ENCODE peak calls at places on chromosomes 12 and 14, in six cellular contexts. I, E, Z, T, K and M are unnamed samples.

GRCh38 chr14:90597961-90598360 is 201.1 kb downstream of the CALM1 start:
- DNase-seq in I (no peak), T (no peak), E (no peak), Z (no peak), K (no peak), M (no peak)

GRCh38 chr14:36254020-36254614 is 66.3 kb downstream of the MBIP start:
- DNase-seq in K (peak), E (peak), T (peak), Z (no peak), I (peak), M (peak)

GRCh38 chr12:48936379-48936979 is 11.2 kb upstream of the FKBP11 start:
- DNase-seq in Z (peak), E (peak), T (peak), I (peak), K (peak), M (peak)

GRCh38 chr14:75993567-75994041 is 8.0 kb downstream of the IFT43 start:
- DNase-seq in I (no peak), Z (no peak), E (no peak), T (no peak), K (no peak), M (no peak)

GRCh38 chr12:32558941-32559340 is 120.2 kb upstream of the DNM1L start:
- DNase-seq in Z (no peak), E (no peak), K (no peak), I (peak), T (no peak), M (peak)

GRCh38 chr12:5026342-5026938 is 17.2 kb upstream of the KCNA5 start:
- DNase-seq in K (no peak), T (no peak), I (no peak), E (no peak), Z (no peak), M (no peak)

GRCh38 chr12:86697916-86698315 is 441.7 kb upstream of the MGAT4C start:
- DNase-seq in Z (no peak), K (no peak), E (no peak), I (no peak), T (no peak), M (no peak)

GRCh38 chr12:12398026-12398859 is 41.4 kb downstream of the BORCS5 start:
- DNase-seq in I (peak), E (no peak), K (peak), Z (no peak), T (no peak), M (peak)

GRCh38 chr12:48017496-48017895 is 13.2 kb upstream of the COL2A1 start:
- DNase-seq in Z (no peak), T (no peak), E (no peak), K (no peak), I (no peak), M (no peak)

GRCh38 chr12:116406529-116406928 is 129.0 kb upstream of the MED13L start:
- DNase-seq in K (peak), I (peak), Z (no peak), T (peak), E (peak), M (peak)

GRCh38 chr14:65281991-65282908 is 130.3 kb upstream of the FUT8 start:
- DNase-seq in Z (peak), I (peak), K (peak), T (peak), E (peak), M (peak)

GRCh38 chr12:127245437-127245836 is 1021.5 kb upstream of the TMEM132C start:
- DNase-seq in I (peak), E (no peak), T (no peak), Z (no peak), K (no peak), M (no peak)

GRCh38 chr14:56592746-56593544 is 13.3 kb downstream of the TMEM260 start:
- DNase-seq in E (no peak), I (no peak), K (no peak), Z (no peak), T (no peak), M (no peak)

GRCh38 chr12:99381992-99382391 is 265.6 kb upstream of the GARIN6 start:
- DNase-seq in K (peak), T (no peak), I (no peak), E (no peak), Z (no peak), M (no peak)

GRCh38 chr12:40325349-40325960 is 100.7 kb downstream of the LRRK2 start:
- DNase-seq in K (peak), T (no peak), Z (no peak), I (peak), E (peak), M (peak)

GRCh38 chr14:95885866-95886265 is 9.2 kb downstream of the TUNAR start:
- DNase-seq in T (no peak), I (no peak), Z (no peak), K (no peak), E (no peak), M (no peak)

GRCh38 chr12:118050972-118051910 is 9.7 kb downstream of the WSB2 start:
- DNase-seq in Z (no peak), K (no peak), T (no peak), E (no peak), I (no peak), M (peak)

DNA sequence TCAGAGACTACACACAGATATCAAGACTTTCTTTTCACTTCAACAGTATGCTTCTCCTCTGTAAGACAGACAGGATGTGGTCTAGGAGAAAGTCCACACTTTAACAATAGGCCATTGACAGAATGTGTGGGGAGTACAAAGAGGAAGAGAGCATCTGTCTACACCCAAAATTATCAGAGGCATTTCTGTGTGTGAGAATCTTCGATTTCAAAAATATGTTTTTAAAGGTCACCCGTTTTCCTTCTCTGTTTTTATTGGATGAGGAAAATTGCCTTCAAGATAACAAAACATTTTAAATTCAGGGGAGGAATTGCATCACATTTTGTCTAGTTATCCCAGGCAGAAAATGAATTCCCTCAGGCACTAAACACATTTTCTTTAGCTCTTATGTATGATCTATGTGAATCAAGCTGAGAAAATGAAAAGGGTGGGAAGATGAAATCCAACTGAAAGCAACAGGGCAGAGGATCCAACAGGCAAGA is 16.4 kb downstream of the NAV3 start:
- DNase-seq in I (peak), K (no peak), E (no peak), Z (no peak), T (no peak), M (peak)
- H2AFZ ChIP-seq in I (no peak), K (no peak), E (no peak), Z (peak), T (no peak), M (no peak)

GRCh38 chr12:119994892-119995658 is 6.0 kb downstream of the BICDL1 start:
- DNase-seq in T (no peak), Z (no peak), E (no peak), I (no peak), K (no peak), M (no peak)
- H2BK120ac ChIP-seq in T (no peak), Z (no peak), E (no peak), I (no peak), K (no peak), M (no peak)

DNA sequence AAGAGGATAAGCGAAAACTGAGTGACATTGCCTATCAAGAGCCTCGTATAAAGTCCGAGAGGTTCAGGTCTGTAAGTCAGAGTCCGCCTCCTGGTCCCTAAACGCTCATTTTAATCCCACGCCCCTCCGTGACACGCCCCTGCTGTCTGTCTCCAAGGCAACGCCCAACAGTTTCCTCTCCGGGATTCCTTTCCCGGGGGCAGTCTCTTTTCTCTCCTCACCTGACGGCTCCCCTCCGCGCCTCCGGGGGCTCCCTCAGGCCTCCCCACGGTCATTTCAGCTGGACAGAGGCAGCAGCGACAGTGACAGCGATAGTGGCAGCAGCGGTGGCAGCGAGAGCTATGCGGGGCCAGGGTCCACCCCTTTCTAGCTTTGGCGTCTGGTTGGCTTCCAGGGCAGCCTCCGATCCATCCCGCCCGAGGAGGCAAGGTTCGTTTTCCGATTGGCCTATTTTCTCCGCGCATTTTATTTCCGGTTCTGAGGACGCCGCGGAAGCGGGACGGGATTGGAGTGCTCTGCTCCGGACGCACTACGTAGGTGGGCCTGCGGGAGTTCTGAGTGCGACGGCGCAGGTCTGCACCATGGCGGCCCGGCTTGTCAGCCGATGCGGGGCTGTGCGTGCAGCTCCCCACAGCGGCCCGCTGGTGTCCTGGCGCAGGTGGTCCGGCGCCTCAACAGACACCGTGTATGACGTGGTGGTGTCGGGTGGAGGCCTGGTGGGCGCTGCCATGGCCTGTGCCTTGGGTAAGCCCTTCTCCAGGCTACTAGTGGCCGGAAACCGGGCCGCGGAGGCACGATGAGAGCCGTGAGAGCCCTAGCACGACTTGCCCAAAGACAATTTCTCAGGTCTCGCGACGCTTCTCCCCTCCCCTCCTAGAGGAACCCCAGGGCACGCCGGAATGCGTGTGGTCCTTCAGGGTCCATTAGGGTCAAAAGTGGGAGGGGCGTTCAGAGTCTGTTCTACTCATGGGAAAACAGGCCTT is at the start of the genes COQ6 and FAM161B:
- DNase-seq in T (peak), Z (peak), E (peak), I (peak), K (peak), M (peak)
- H3K23ac ChIP-seq in T (no peak), Z (peak), E (no peak), I (peak), K (no peak), M (no peak)

DNA sequence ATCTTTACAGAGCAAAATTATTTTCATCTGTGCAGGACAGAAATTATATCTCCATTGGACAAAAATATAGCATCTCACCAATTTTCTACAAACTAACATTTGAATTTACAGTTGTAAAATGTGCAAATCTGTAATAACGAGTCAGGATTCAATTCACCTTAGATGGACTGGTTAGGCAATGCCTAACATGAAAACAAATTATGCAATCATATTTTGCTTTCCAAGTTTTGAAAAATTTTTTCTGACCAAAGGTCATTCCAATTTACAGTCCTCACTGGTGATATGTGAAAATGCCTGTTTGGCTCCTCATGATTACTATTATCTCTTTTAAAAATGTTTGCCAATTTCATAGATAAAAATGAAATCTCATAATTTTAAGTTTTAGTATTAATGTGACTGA is 6.5 kb upstream of the CPM start:
- DNase-seq in E (no peak), I (no peak), T (no peak), Z (no peak), K (peak), M (no peak)
- H2AFZ ChIP-seq in E (no peak), I (no peak), T (no peak), Z (no peak), K (no peak), M (no peak)

GRCh38 chr14:103333754-103334643 is at the start of gene EIF5:
- DNase-seq in I (peak), E (peak), T (peak), Z (peak), K (peak), M (peak)
- H2BK120ac ChIP-seq in I (peak), E (no peak), T (no peak), Z (no peak), K (peak), M (peak)